ENCODE peak calls at places on chromosome 7, in seven cellular contexts. B is GM23248, Y is H9, O is IMR-90, I is adipocyte, S is HCT116, W is MM.1S. E is an unnamed sample.
A peak's percentile ranks its signal among the peaks of the same experiment; 100 is the strongest.

GRCh38 chr7:142110098-142110497 is 1.4 kb upstream of the MGAM2 start:
- DNase-seq in O (no peak), B (no peak), S (no peak), Y (no peak), W (no peak), I (no peak), E (no peak)

GRCh38 chr7:44103941-44104879 is at the start of gene AEBP1:
- DNase-seq in Y (peak; percentile 73), B (peak; percentile 65), O (no peak), W (no peak), I (peak; percentile 74), S (no peak), E (no peak)

GRCh38 chr7:476736-477360 is 42.8 kb downstream of the PDGFA start:
- DNase-seq in W (no peak), S (no peak), B (no peak), O (no peak), I (no peak), Y (no peak), E (no peak)

GRCh38 chr7:33764752-33765451 is 140.4 kb upstream of the BMPER start:
- DNase-seq in W (no peak), I (peak; percentile 23), O (peak; percentile 93), S (no peak), Y (no peak), B (peak; percentile 94), E (no peak)

GRCh38 chr7:120180221-120180620 is 92.8 kb upstream of the KCND2 start:
- DNase-seq in O (peak; percentile 3), B (peak; percentile 28), I (no peak), S (no peak), W (no peak), Y (no peak), E (no peak)

GRCh38 chr7:73721237-73721848 is 1.9 kb upstream of the STX1A start:
- DNase-seq in W (no peak), O (no peak), I (no peak), S (no peak), B (peak; percentile 29), Y (no peak), E (no peak)

GRCh38 chr7:112132123-112132694 is 74.0 kb downstream of the DOCK4 start:
- DNase-seq in W (no peak), I (no peak), O (no peak), Y (no peak), B (no peak), S (no peak), E (no peak)

GRCh38 chr7:26857534-26858228 is 6.7 kb downstream of the SKAP2 start:
- DNase-seq in I (peak; percentile 59), W (no peak), B (no peak), Y (peak; percentile 68), S (no peak), O (peak; percentile 67), E (peak; percentile 40)

GRCh38 chr7:139075031-139075652 is 34.4 kb downstream of the ZC3HAV1 start:
- DNase-seq in B (peak; percentile 88), Y (peak; percentile 57), I (peak; percentile 97), O (peak; percentile 77), S (peak; percentile 56), W (peak; percentile 90), E (peak; percentile 68)

GRCh38 chr7:95993420-95993819 is 221.1 kb downstream of the DYNC1I1 start:
- DNase-seq in S (no peak), Y (no peak), I (no peak), B (no peak), W (no peak), O (no peak), E (no peak)

GRCh38 chr7:99409192-99409572 is 413 bp downstream of the BUD31 start:
- DNase-seq in W (no peak), B (peak; percentile 57), I (peak; percentile 50), S (no peak), Y (no peak), O (no peak), E (no peak)

GRCh38 chr7:99408347-99409191 is at the start of the genes BUD31 and PDAP1:
- DNase-seq in I (peak; percentile 94), S (peak; percentile 89), B (peak; percentile 97), W (peak; percentile 93), O (peak; percentile 95), Y (peak; percentile 95), E (peak; percentile 91)

GRCh38 chr7:99409814-99410213 is 1.0 kb downstream of the BUD31 start:
- DNase-seq in B (peak; percentile 30), I (peak; percentile 8), O (no peak), S (no peak), W (no peak), Y (no peak), E (no peak)

GRCh38 chr7:99407849-99408346 is 499 bp downstream of the PDAP1 start:
- DNase-seq in B (peak; percentile 97), W (no peak), S (no peak), Y (no peak), I (peak; percentile 94), O (peak; percentile 86), E (no peak)

GRCh38 chr7:99410635-99411034 is 1.9 kb downstream of the BUD31 start:
- DNase-seq in B (no peak), I (no peak), O (no peak), S (no peak), W (no peak), Y (no peak), E (no peak)
- H3K9ac ChIP-seq in B (peak overlapping the region; percentile 98), I (peak overlapping the region; percentile 99), O (no peak overlapping the region), S (no peak overlapping the region), W (no peak overlapping the region), Y (no peak overlapping the region), E (peak overlapping the region; percentile 12)

DNA sequence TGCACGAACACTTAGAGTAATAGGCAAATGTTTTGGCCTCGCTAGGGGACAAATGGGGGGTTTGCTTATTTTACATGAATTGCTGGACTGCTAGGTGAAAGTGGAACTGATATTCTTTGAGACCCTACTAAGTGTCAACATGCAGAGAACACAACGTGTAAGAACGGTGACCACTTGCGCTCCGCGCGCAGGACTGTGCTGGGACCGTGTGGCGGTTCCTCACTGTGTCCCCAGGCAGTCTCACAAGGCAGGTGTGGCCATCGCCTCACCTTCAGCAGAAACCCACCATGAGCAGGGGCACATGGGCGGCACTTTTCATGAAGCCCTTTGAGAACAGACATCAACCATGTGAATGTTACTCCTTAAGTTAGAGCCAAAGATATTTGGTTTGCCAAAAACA is 27.2 kb downstream of the PTPRN2 start:
- DNase-seq in B (no peak), O (no peak), Y (no peak), S (no peak), W (no peak), I (no peak), E (no peak)
- H3K9ac ChIP-seq in B (no peak overlapping the region), O (no peak overlapping the region), Y (no peak overlapping the region), S (no peak overlapping the region), W (no peak overlapping the region), I (no peak overlapping the region), E (no peak overlapping the region)

DNA sequence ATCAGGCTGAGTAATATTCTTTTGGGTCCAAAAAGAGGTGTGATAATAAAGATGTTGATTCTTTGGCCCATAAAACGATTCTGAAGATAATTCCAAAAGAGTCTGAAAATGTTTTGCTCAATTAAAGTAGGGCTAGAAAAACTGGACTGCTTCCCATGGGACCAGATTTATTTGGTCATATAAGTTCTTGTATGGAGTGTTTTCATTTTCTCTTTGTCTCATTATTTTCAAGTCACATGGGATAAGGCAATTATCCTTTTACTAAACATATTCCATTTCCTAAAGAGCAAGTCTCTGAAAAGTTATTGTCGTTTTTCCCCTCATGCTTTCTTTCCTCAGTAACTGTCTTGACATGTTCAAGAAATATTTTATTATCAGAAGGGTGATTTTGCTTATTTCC is 41.5 kb downstream of the CDK6 start:
- DNase-seq in Y (no peak), S (no peak), W (no peak), B (no peak), I (peak; percentile 38), O (no peak), E (no peak)
- H3K9ac ChIP-seq in Y (no peak overlapping the region), S (no peak overlapping the region), W (no peak overlapping the region), B (no peak overlapping the region), I (no peak overlapping the region), O (no peak overlapping the region), E (no peak overlapping the region)

DNA sequence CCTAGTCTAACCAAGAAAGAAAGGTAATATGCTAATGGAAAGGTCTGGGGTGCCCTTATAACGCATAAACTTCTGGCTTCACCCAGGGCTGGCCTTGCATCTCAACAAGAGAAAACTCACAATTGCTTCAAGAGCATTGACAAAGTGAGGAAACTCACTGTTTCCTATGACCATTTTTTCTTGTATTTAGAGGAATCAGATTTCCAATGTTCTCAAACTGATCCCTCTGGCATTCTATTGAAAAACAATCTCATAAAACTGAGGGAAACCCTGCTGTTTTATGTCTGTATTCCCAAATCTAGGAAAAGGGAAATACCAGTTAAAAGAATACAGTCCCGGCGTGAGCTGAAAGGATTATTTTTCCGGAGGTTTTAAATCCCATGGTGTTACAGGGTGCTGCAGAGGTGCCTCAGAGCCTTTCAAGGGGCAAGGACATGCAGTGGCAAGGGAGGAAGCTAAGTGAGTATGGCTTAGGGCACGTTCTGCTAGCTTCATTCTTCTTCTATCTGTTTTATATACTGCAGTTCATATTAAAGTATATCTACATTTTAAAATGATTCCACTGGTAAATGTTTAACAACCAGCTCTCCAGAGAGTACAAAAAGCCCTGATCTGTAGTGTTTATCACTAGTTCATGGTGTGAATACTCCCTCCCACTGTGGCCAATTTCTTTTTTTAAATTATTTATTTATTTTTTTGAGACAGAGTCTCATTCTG is 68.7 kb downstream of the CAV1 start:
- DNase-seq in W (no peak), B (no peak), O (no peak), S (no peak), I (peak; percentile 60), Y (no peak), E (no peak)
- H3K9ac ChIP-seq in W (no peak overlapping the region), B (no peak overlapping the region), O (peak overlapping the region; percentile 73), S (no peak overlapping the region), I (no peak overlapping the region), Y (no peak overlapping the region), E (no peak overlapping the region)

E was measured in NT2/D1.